ENCODE peak calls at places on chromosomes 13 and 19, in four cellular contexts. H, W, F and B are unnamed samples.
A peak's percentile ranks its signal among the peaks of the same experiment; 100 is the strongest.

GRCh38 chr19:8039231-8039630 is 13.3 kb upstream of the CCL25 start:
- DNase-seq in H (no peak), F (no peak), W (no peak), B (no peak)

GRCh38 chr13:51697181-51697580 is 106.8 kb downstream of the DHRS12 start:
- DNase-seq in H (no peak), F (no peak), W (no peak), B (no peak)

GRCh38 chr13:55538424-55538823 is 1602.3 kb upstream of the PRR20A start:
- DNase-seq in F (no peak), H (no peak), W (no peak), B (no peak)

GRCh38 chr13:110841846-110842245 is 73.0 kb downstream of the ANKRD10 start:
- DNase-seq in W (no peak), F (no peak), H (no peak), B (no peak)

GRCh38 chr19:49057636-49058234 is at the start of gene CGB7:
- DNase-seq in F (no peak), H (peak; percentile 57), W (peak; percentile 17), B (peak; percentile 77)

GRCh38 chr19:35522745-35523327 is 5.3 kb downstream of the SBSN start:
- DNase-seq in F (no peak), W (no peak), H (no peak), B (no peak)

GRCh38 chr19:47798904-47799266 is 5.5 kb downstream of the TPRX1 start:
- DNase-seq in H (no peak), W (no peak), F (no peak), B (no peak)

GRCh38 chr13:98998831-98999634 is 21.2 kb upstream of the DOCK9 start:
- DNase-seq in H (no peak), W (no peak), F (peak; percentile 41), B (peak; percentile 14)

GRCh38 chr19:49573451-49573850 is 6.9 kb downstream of the NOSIP start:
- DNase-seq in W (no peak), H (no peak), F (no peak), B (no peak)

GRCh38 chr19:32809754-32810153 is 59.8 kb downstream of the SLC7A9 start:
- DNase-seq in W (no peak), H (no peak), F (no peak), B (no peak)

GRCh38 chr13:76879211-76879875 is 6.9 kb downstream of the KCTD12 start:
- DNase-seq in F (peak; percentile 47), H (no peak), W (no peak), B (no peak)

GRCh38 chr13:100543872-100544602 is 44.6 kb downstream of the GGACT start:
- DNase-seq in H (no peak), F (no peak), W (peak; percentile 41), B (no peak)

GRCh38 chr19:5148794-5149190 is 179.9 kb downstream of the KDM4B start:
- DNase-seq in H (no peak), F (no peak), W (no peak), B (no peak)

GRCh38 chr19:28596561-28597071 is 616.3 kb downstream of the UQCRFS1 start:
- DNase-seq in H (no peak), W (no peak), F (no peak), B (no peak)

GRCh38 chr13:30619731-30620130 is 2.0 kb downstream of the USPL1 start:
- DNase-seq in H (no peak), F (no peak), W (peak; percentile 37), B (no peak)

GRCh38 chr13:67377919-67378318 is 147.8 kb upstream of the PCDH9 start:
- DNase-seq in H (no peak), W (no peak), F (no peak), B (no peak)

GRCh38 chr13:49625392-49626137 is 2.7 kb upstream of the ARL11 start:
- DNase-seq in F (no peak), W (peak; percentile 80), H (peak; percentile 14), B (no peak)

DNA sequence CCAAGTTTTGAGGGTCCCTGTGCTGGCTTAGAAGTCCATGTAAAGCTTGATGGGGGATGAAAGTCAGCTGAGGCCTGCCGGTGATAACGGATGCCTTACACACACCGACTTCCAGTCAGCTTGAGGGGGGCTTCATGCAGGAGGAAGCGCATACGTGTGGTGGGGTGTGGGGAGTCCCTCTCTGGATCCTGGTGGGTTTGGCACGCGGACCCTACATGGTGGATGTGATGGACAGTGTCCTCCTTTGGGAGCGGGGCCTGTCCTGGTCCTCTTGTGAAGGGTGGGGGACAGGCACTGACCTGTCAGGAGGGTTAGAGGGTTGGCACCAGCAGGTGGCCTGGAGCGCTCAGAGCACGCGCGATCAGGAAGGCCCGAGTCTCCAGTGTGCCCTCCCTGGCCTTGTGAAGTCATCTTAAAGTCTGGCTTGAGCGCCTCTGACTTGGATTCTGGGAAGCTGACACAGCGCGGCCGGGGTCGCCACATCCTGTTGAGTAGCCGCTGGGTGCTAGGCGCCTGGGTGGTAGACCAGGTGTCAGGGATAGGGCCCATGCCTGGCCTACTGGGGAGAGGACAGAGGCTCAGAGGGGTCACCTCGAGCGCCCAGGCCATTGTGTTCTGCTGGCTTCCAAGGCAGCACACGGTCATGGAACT is 2.9 kb downstream of the DAZAP1 start:
- DNase-seq in F (no peak), H (no peak), W (no peak), B (no peak)
- TF ChIP-seq JUNB in F (no peak), H (no peak), W (no peak), B (no peak)

GRCh38 chr13:25752957-25753540 is 298.8 kb downstream of the SHISA2 start:
- DNase-seq in W (no peak), H (no peak), F (no peak), B (no peak)
- TF ChIP-seq POLR2AphosphoS2 in W (no peak), H (no peak), F (no peak), B (no peak)

GRCh38 chr13:32039056-32039455 is 7.5 kb downstream of the FRY start:
- DNase-seq in W (no peak), F (no peak), H (no peak), B (no peak)

GRCh38 chr13:32036762-32037161 is 5.2 kb downstream of the FRY start:
- DNase-seq in F (no peak), H (no peak), W (no peak), B (no peak)

GRCh38 chr13:32039488-32040013 is 8.0 kb downstream of the FRY start:
- DNase-seq in H (no peak), W (no peak), F (no peak), B (no peak)

GRCh38 chr13:32037471-32037870 is 5.9 kb downstream of the FRY start:
- DNase-seq in W (no peak), H (no peak), F (no peak), B (no peak)

GRCh38 chr13:32038353-32038752 is 6.8 kb downstream of the FRY start:
- DNase-seq in W (no peak), F (no peak), H (no peak), B (no peak)
- H3K4me1 ChIP-seq in W (peaks cover 85% of the 10 kb centered on the region), F (peaks cover 4% of the 10 kb centered on the region), H (no peaks in the 10 kb centered on the region), B (no peaks in the 10 kb centered on the region)

GRCh38 chr13:48586591-48587103 is 53.8 kb upstream of the RCBTB2 start:
- DNase-seq in W (no peak), H (no peak), F (no peak), B (peak; percentile 71)
- TF ChIP-seq JUNB in W (no peak), H (no peak), F (no peak), B (no peak)

GRCh38 chr19:16722591-16722990 is 2.9 kb downstream of the NWD1 start:
- DNase-seq in H (no peak), F (no peak), W (no peak), B (no peak)
- TF ChIP-seq POLR2AphosphoS2 in H (no peak), F (no peak), W (no peak), B (no peak)

DNA sequence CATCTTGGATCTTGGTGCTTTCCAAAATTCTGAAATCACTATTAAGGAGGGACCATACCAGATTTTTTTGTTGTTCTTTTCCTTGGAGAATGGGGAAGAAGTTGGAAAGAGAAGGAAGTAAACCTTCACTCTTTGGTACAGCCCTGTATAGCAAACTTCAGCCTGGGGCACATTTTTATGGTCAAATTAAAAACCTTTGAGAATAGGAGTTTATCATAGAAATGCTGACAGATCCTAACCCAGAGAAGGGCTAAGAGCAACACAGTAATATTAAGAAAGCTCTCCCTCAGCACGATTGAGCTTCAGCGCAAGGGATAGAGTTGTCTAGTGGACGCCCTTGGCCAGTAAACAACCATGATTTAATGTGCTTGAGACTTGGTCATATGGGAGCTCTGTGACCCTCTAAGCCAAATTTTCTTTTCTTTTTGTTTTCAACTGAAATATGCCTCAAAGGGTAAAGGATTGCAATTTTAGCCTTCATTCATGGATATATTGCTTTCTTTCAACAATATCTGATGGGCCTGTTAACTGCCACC is 294.3 kb upstream of the MAB21L1 start:
- DNase-seq in H (no peak), W (no peak), F (no peak), B (no peak)
- H3K4me1 ChIP-seq in H (no peaks in the 10 kb centered on the region), W (no peaks in the 10 kb centered on the region), F (no peaks in the 10 kb centered on the region), B (no peaks in the 10 kb centered on the region)

GRCh38 chr19:10291554-10292205 is 1.9 kb downstream of the ICAM5 start:
- DNase-seq in W (no peak), F (no peak), H (no peak), B (peak; percentile 13)

GRCh38 chr19:10292789-10293636 is 3.3 kb downstream of the ICAM5 start:
- DNase-seq in H (no peak), W (no peak), F (no peak), B (no peak)

GRCh38 chr19:10293637-10294367 is 4.0 kb downstream of the ICAM5 start:
- DNase-seq in F (no peak), W (no peak), H (no peak), B (peak; percentile 4)

GRCh38 chr19:10290876-10291553 is 1.3 kb downstream of the ICAM5 start:
- DNase-seq in W (peak; percentile 43), F (no peak), H (peak; percentile 58), B (peak; percentile 79)

GRCh38 chr19:10292206-10292788 is 2.5 kb downstream of the ICAM5 start:
- DNase-seq in F (no peak), H (peak; percentile 72), W (peak; percentile 27), B (peak; percentile 84)
- TF ChIP-seq JUNB in F (no peak), H (no peak), W (no peak), B (no peak)

GRCh38 chr19:811007-811434 is 10.7 kb downstream of the PLPPR3 start:
- DNase-seq in F (no peak), W (no peak), H (no peak), B (peak; percentile 40)
- TF ChIP-seq POLR2AphosphoS2 in F (no peak), W (no peak), H (no peak), B (peak; percentile 36)

GRCh38 chr19:15438124-15438496 is 11.6 kb downstream of the WIZ start:
- DNase-seq in W (peak; percentile 57), F (no peak), H (no peak), B (no peak)
- H3K4me1 ChIP-seq in W (peaks cover 38% of the 10 kb centered on the region), F (no peaks in the 10 kb centered on the region), H (peaks cover 3% of the 10 kb centered on the region), B (peaks cover 41% of the 10 kb centered on the region)